ENCODE peak calls at places on chromosomes 16 and 17, in eight cellular contexts. V is activated CD4-positive, CD25-positive, alpha-beta regulatory T cell; Y is naive B cell; E is NCI-H1436 treated with DMSO at 0.1 percent for 48 hours; M is nephron progenitor cell; N is neuronal stem cell; W is frontal cortex; B is lung. Z is an unnamed sample.
A peak's percentile ranks its signal among the peaks of the same experiment; 100 is the strongest.

GRCh38 chr16:54957403-54957802 is 26.7 kb downstream of the IRX5 start:
- DNase-seq in V (no peak), Y (no peak), E (no peak), M (no peak), N (no peak), W (no peak), B (no peak), Z (no peak)

GRCh38 chr17:16507918-16508533 is 16.0 kb upstream of the LRRC75A start:
- DNase-seq in V (no peak), Y (no peak), E (no peak), M (no peak), N (no peak), W (no peak), B (no peak), Z (no peak)

GRCh38 chr17:82602986-82603385 is 45.3 kb downstream of the WDR45B start:
- DNase-seq in V (no peak), Y (no peak), E (no peak), M (no peak), N (no peak), W (no peak), B (no peak), Z (no peak)

GRCh38 chr17:29709861-29710849 is 87.4 kb upstream of the CORO6 start:
- DNase-seq in V (no peak), Y (no peak), E (no peak), M (no peak), N (no peak), W (no peak), B (no peak), Z (peak; percentile 93)

GRCh38 chr17:59696682-59697277 is 10.4 kb downstream of the PTRH2 start:
- DNase-seq in V (no peak), Y (no peak), E (no peak), M (no peak), N (no peak), W (no peak), B (no peak), Z (no peak)

GRCh38 chr16:79865918-79866317 is 265.4 kb upstream of the MAF start:
- DNase-seq in V (no peak), Y (no peak), E (no peak), M (no peak), N (no peak), W (no peak), B (no peak), Z (no peak)

GRCh38 chr17:56679148-56679766 is 85.8 kb downstream of the NOG start:
- DNase-seq in V (no peak), Y (no peak), E (no peak), M (peak; percentile 23), N (peak; percentile 46), W (peak; percentile 27), B (no peak), Z (peak; percentile 68)

GRCh38 chr17:1462164-1463112 is 6.4 kb upstream of the CRK start:
- DNase-seq in V (no peak), Y (no peak), E (no peak), M (no peak), N (no peak), W (no peak), B (no peak), Z (peak; percentile 91)

GRCh38 chr16:75225092-75225491 is 6.3 kb downstream of the CTRB1 start:
- DNase-seq in V (no peak), Y (no peak), E (no peak), M (no peak), N (no peak), W (no peak), B (no peak), Z (no peak)

GRCh38 chr16:53892155-53892554 is 188.2 kb downstream of the FTO start:
- DNase-seq in V (no peak), Y (no peak), E (no peak), M (peak; percentile 60), N (peak; percentile 65), W (peak; percentile 28), B (peak; percentile 39), Z (peak; percentile 69)

GRCh38 chr16:31063843-31064611 is 10.0 kb downstream of the ZNF668 start:
- DNase-seq in V (no peak), Y (no peak), E (no peak), M (no peak), N (no peak), W (no peak), B (no peak), Z (no peak)

GRCh38 chr16:66274335-66275110 is 92.0 kb upstream of the CDH5 start:
- DNase-seq in V (no peak), Y (no peak), E (no peak), M (no peak), N (no peak), W (no peak), B (no peak), Z (no peak)

GRCh38 chr16:78704421-78704820 is 605.0 kb downstream of the WWOX start:
- DNase-seq in V (no peak), Y (no peak), E (no peak), M (no peak), N (no peak), W (no peak), B (no peak), Z (no peak)

GRCh38 chr16:67726106-67727034 is 7.3 kb upstream of the GFOD2 start:
- DNase-seq in V (no peak), Y (no peak), E (no peak), M (no peak), N (no peak), W (no peak), B (no peak), Z (no peak)

GRCh38 chr17:80792373-80792781 is 199.3 kb upstream of the CHMP6 start:
- DNase-seq in V (no peak), Y (no peak), E (no peak), M (no peak), N (no peak), W (no peak), B (no peak), Z (no peak)

GRCh38 chr16:10509534-10510025 is 70.8 kb downstream of the EMP2 start:
- DNase-seq in V (peak; percentile 11), Y (peak; percentile 71), E (peak; percentile 4), M (peak; percentile 69), N (peak; percentile 75), W (peak; percentile 70), B (peak; percentile 65), Z (peak; percentile 93)

GRCh38 chr16:89347807-89348206 is 130.3 kb downstream of the ZNF778 start:
- DNase-seq in V (no peak), Y (no peak), E (no peak), M (no peak), N (no peak), W (no peak), B (no peak), Z (no peak)

GRCh38 chr17:81094744-81095607 is 60.0 kb downstream of the BAIAP2 start:
- DNase-seq in V (peak; percentile 60), Y (no peak), E (peak; percentile 82), M (peak; percentile 76), N (peak; percentile 95), W (peak; percentile 87), B (peak; percentile 76), Z (peak; percentile 88)

GRCh38 chr16:27766166-27766925 is 216.4 kb downstream of the KATNIP start:
- DNase-seq in V (no peak), Y (no peak), E (no peak), M (peak; percentile 39), N (no peak), W (no peak), B (no peak), Z (no peak)

GRCh38 chr17:21119247-21119944 is 7.4 kb upstream of the DHRS7B start:
- DNase-seq in V (peak; percentile 19), Y (peak; percentile 64), E (no peak), M (peak; percentile 65), N (peak; percentile 59), W (peak; percentile 76), B (peak; percentile 71), Z (peak; percentile 75)

GRCh38 chr17:2593846-2594656 is 597 bp downstream of the PAFAH1B1 start:
- DNase-seq in V (peak; percentile 79), Y (peak; percentile 80), E (no peak), M (peak; percentile 87), N (peak; percentile 82), W (peak; percentile 69), B (peak; percentile 82), Z (peak; percentile 56)

GRCh38 chr17:63983326-63983725 is 10.6 kb upstream of the SCN4A start:
- DNase-seq in V (no peak), Y (no peak), E (no peak), M (no peak), N (no peak), W (no peak), B (no peak), Z (no peak)

GRCh38 chr17:79695293-79696158 is 35.2 kb upstream of the ENPP7 start:
- DNase-seq in V (no peak), Y (no peak), E (no peak), M (no peak), N (no peak), W (no peak), B (no peak), Z (no peak)

GRCh38 chr17:37720989-37721388 is 23.9 kb downstream of the HNF1B start:
- DNase-seq in V (no peak), Y (no peak), E (no peak), M (no peak), N (no peak), W (no peak), B (no peak), Z (no peak)

GRCh38 chr16:31008154-31008950 is 2.1 kb downstream of the STX1B start:
- DNase-seq in V (no peak), Y (no peak), E (no peak), M (no peak), N (no peak), W (no peak), B (no peak), Z (no peak)

GRCh38 chr17:49117581-49118230 is 14.9 kb upstream of the B4GALNT2 start:
- DNase-seq in V (no peak), Y (no peak), E (no peak), M (no peak), N (no peak), W (no peak), B (no peak), Z (no peak)

GRCh38 chr16:57798267-57798810 is 4.0 kb downstream of the KIFC3 start:
- DNase-seq in V (no peak), Y (no peak), E (no peak), M (no peak), N (no peak), W (no peak), B (no peak), Z (no peak)

GRCh38 chr17:74059471-74059870 is 144.0 kb upstream of the RPL38 start:
- DNase-seq in V (no peak), Y (no peak), E (peak; percentile 40), M (no peak), N (no peak), W (peak; percentile 29), B (no peak), Z (no peak)

GRCh38 chr16:88132836-88133506 is 181.7 kb downstream of the BANP start:
- DNase-seq in V (no peak), Y (no peak), E (no peak), M (no peak), N (no peak), W (no peak), B (no peak), Z (no peak)

GRCh38 chr16:28181557-28181914 is 30.2 kb downstream of the XPO6 start:
- DNase-seq in V (no peak), Y (no peak), E (no peak), M (no peak), N (no peak), W (no peak), B (peak; percentile 33), Z (peak; percentile 78)

GRCh38 chr17:39218906-39219305 is 6.8 kb downstream of the STAC2 start:
- DNase-seq in V (no peak), Y (no peak), E (no peak), M (no peak), N (no peak), W (no peak), B (no peak), Z (no peak)

GRCh38 chr17:17926840-17927449 is 45.3 kb downstream of the TOM1L2 start:
- DNase-seq in V (no peak), Y (no peak), E (no peak), M (no peak), N (no peak), W (no peak), B (no peak), Z (no peak)

GRCh38 chr16:49280022-49280741 is 1.5 kb downstream of the CBLN1 start:
- DNase-seq in V (no peak), Y (no peak), E (no peak), M (peak; percentile 83), N (no peak), W (no peak), B (no peak), Z (no peak)

GRCh38 chr16:15033309-15033707 is 22.6 kb downstream of the NTAN1 start:
- DNase-seq in V (no peak), Y (no peak), E (no peak), M (no peak), N (no peak), W (no peak), B (no peak), Z (no peak)